ENCODE peak calls at places on chromosomes 16 and 17, in six cellular contexts. C is AML-193; H is NCI-H1092 treated with DMSO at 0.1 percent for 48 hours; X is RWPE1; R is RKO; P is activated CD4-positive, alpha-beta memory T cell treated with anti-CD3 and anti-CD28 coated beads for 36 hours. G is an unnamed sample.

GRCh38 chr16:12869681-12870427 is 31.5 kb upstream of the SHISA9 start:
- DNase-seq in H (no peak), P (no peak), X (no peak), R (no peak), C (no peak), G (no peak)

GRCh38 chr17:64264891-64265290 is 1.8 kb upstream of the TEX2 start:
- DNase-seq in C (no peak), P (no peak), X (no peak), H (no peak), R (no peak), G (no peak)

GRCh38 chr16:27671410-27671809 is 121.5 kb downstream of the KATNIP start:
- DNase-seq in H (no peak), C (no peak), X (peak), R (peak), P (no peak), G (no peak)

GRCh38 chr17:31415640-31416502 is 24.4 kb downstream of the RAB11FIP4 start:
- DNase-seq in H (no peak), X (no peak), R (no peak), P (no peak), C (no peak), G (no peak)

GRCh38 chr17:40556884-40557414 is 8.3 kb downstream of the CCR7 start:
- DNase-seq in C (no peak), R (no peak), H (no peak), X (no peak), P (peak), G (peak)

GRCh38 chr17:57584050-57584551 is 161.0 kb downstream of the CCDC182 start:
- DNase-seq in P (no peak), X (no peak), R (no peak), C (no peak), H (no peak), G (no peak)

GRCh38 chr16:49422896-49423295 is 49.3 kb downstream of the C16orf78 start:
- DNase-seq in H (no peak), C (no peak), R (no peak), P (no peak), X (no peak), G (no peak)

GRCh38 chr17:1460233-1460632 is 4.2 kb upstream of the CRK start:
- DNase-seq in R (no peak), C (no peak), P (peak), H (no peak), X (peak), G (no peak)

GRCh38 chr16:19809693-19810092 is 75.0 kb downstream of the GPRC5B start:
- DNase-seq in C (no peak), P (no peak), R (no peak), H (no peak), X (no peak), G (no peak)

GRCh38 chr17:3904486-3904885 is 11.6 kb upstream of the CAMKK1 start:
- DNase-seq in P (no peak), C (no peak), H (no peak), X (no peak), R (no peak), G (peak)

GRCh38 chr17:69773081-69773480 is 301.9 kb upstream of the KCNJ16 start:
- DNase-seq in X (no peak), R (no peak), P (no peak), C (no peak), H (peak), G (no peak)

GRCh38 chr17:39739885-39740356 is 2.2 kb downstream of the GRB7 start:
- DNase-seq in R (no peak), H (no peak), P (no peak), X (peak), C (no peak), G (no peak)

GRCh38 chr16:49179714-49180330 is 101.8 kb downstream of the CBLN1 start:
- DNase-seq in P (no peak), H (no peak), C (no peak), X (no peak), R (no peak), G (no peak)

GRCh38 chr17:30363715-30364202 is 15.0 kb upstream of the CPD start:
- DNase-seq in H (no peak), X (peak), R (peak), P (peak), C (peak), G (peak)

GRCh38 chr16:89319883-89320716 is 102.6 kb downstream of the ZNF778 start:
- DNase-seq in H (no peak), R (peak), P (peak), X (peak), C (peak), G (no peak)